ENCODE peak calls at places on chromosome 3, in ten cellular contexts. Y, J, X, N, Q, H, O, K, A and R are unnamed samples.
A peak's percentile ranks its signal among the peaks of the same experiment; 100 is the strongest.

GRCh38 chr3:73625124-73625665 is 454 bp upstream of the PDZRN3 start:
- DNase-seq in O (peak; percentile 2), K (peak; percentile 30), Q (no peak), H (no peak), Y (peak; percentile 60), A (peak; percentile 30), N (no peak), J (no peak), X (peak; percentile 76), R (no peak)

GRCh38 chr3:9340450-9341009 is 22.3 kb upstream of the THUMPD3 start:
- DNase-seq in Q (peak; percentile 47), N (peak; percentile 17), J (no peak), H (no peak), X (no peak), O (peak; percentile 75), K (no peak), A (no peak), Y (no peak), R (no peak)

GRCh38 chr3:27671101-27671500 is 51.0 kb downstream of the EOMES start:
- DNase-seq in H (no peak), Y (no peak), J (no peak), N (no peak), O (no peak), X (no peak), K (no peak), A (no peak), Q (no peak), R (no peak)

GRCh38 chr3:21750831-21751391 is at the start of gene ZNF385D:
- DNase-seq in A (peak; percentile 39), J (no peak), N (no peak), O (no peak), X (peak; percentile 92), H (no peak), Y (peak; percentile 80), K (no peak), Q (no peak), R (peak; percentile 93)

GRCh38 chr3:4290272-4290893 is 12.8 kb upstream of the SETMAR start:
- DNase-seq in H (peak; percentile 70), O (peak; percentile 58), J (peak; percentile 22), Y (no peak), A (no peak), K (no peak), Q (no peak), X (peak; percentile 55), N (peak; percentile 61), R (no peak)

GRCh38 chr3:14784087-14784596 is 34.6 kb upstream of the FGD5 start:
- DNase-seq in K (no peak), Y (no peak), N (no peak), H (no peak), J (no peak), O (no peak), Q (no peak), X (peak; percentile 38), A (no peak), R (no peak)

GRCh38 chr3:49638445-49638844 is 35.7 kb upstream of the APEH start:
- DNase-seq in H (peak; percentile 81), Y (no peak), J (no peak), X (no peak), A (no peak), O (no peak), K (no peak), Q (peak; percentile 57), N (no peak), R (no peak)

GRCh38 chr3:123749716-123750115 is 134.4 kb downstream of the MYLK start:
- DNase-seq in O (no peak), H (no peak), K (no peak), Q (no peak), A (no peak), Y (peak; percentile 24), N (no peak), J (no peak), X (no peak), R (peak; percentile 85)

GRCh38 chr3:160801386-160802118 is 45.5 kb downstream of the PPM1L start:
- DNase-seq in X (no peak), K (peak; percentile 36), A (no peak), O (no peak), H (no peak), N (no peak), Q (no peak), J (peak; percentile 63), Y (no peak), R (no peak)

GRCh38 chr3:36542186-36542585 is 161.9 kb downstream of the STAC start:
- DNase-seq in Y (no peak), Q (no peak), O (no peak), J (no peak), A (no peak), H (no peak), X (no peak), K (no peak), N (no peak), R (peak; percentile 34)

GRCh38 chr3:34260266-34260990 is 462.0 kb downstream of the PDCD6IP start:
- DNase-seq in N (peak; percentile 4), J (peak; percentile 68), Q (peak; percentile 16), H (peak; percentile 45), X (peak; percentile 73), O (peak; percentile 61), A (no peak), Y (peak; percentile 77), K (peak; percentile 61), R (no peak)

GRCh38 chr3:152910211-152910610 is 75.3 kb downstream of the P2RY1 start:
- DNase-seq in A (no peak), H (no peak), O (no peak), X (peak; percentile 15), K (no peak), N (no peak), Y (no peak), Q (no peak), J (no peak), R (no peak)

GRCh38 chr3:71486831-71487230 is 96.7 kb downstream of the FOXP1 start:
- DNase-seq in K (no peak), H (no peak), Y (no peak), Q (no peak), X (no peak), J (no peak), A (no peak), O (no peak), N (no peak), R (no peak)

GRCh38 chr3:57011022-57011421 is 49.4 kb upstream of the SPATA12 start:
- DNase-seq in A (no peak), X (no peak), Y (no peak), O (no peak), N (no peak), K (no peak), Q (no peak), J (no peak), H (no peak), R (no peak)

GRCh38 chr3:140914384-140914945 is 27.2 kb upstream of the SLC25A36 start:
- DNase-seq in J (no peak), Q (no peak), K (no peak), O (no peak), X (no peak), Y (no peak), H (no peak), A (no peak), N (no peak), R (no peak)
- TF ChIP-seq POLR2AphosphoS5 in J (no peak), Q (no peak), K (no peak), O (no peak), X (no peak), Y (no peak), H (no peak), A (no peak), N (no peak), R (no peak)

GRCh38 chr3:195542261-195542660 is 864 bp downstream of the PPP1R2 start:
- DNase-seq in A (no peak), N (no peak), H (no peak), Q (no peak), O (peak; percentile 58), Y (no peak), K (no peak), J (no peak), X (no peak), R (peak; percentile 55)

GRCh38 chr3:195542691-195543641 is at the start of gene PPP1R2:
- DNase-seq in Y (peak; percentile 92), O (peak; percentile 92), X (peak; percentile 94), Q (peak; percentile 83), N (peak; percentile 71), K (peak; percentile 94), H (peak; percentile 98), A (peak; percentile 88), J (peak; percentile 95), R (peak; percentile 97)

GRCh38 chr3:195543642-195544536 is 764 bp upstream of the PPP1R2 start:
- DNase-seq in J (peak; percentile 35), N (no peak), H (peak; percentile 35), K (no peak), Y (peak; percentile 72), X (peak; percentile 50), O (no peak), A (no peak), Q (no peak), R (peak; percentile 82)

GRCh38 chr3:195546130-195546560 is 3.0 kb upstream of the PPP1R2 start:
- DNase-seq in H (no peak), Y (no peak), X (no peak), A (peak; percentile 75), K (peak; percentile 43), O (peak; percentile 68), Q (peak; percentile 86), N (peak; percentile 82), J (peak; percentile 26), R (peak; percentile 91)

GRCh38 chr3:195544634-195545033 is 1.5 kb upstream of the PPP1R2 start:
- DNase-seq in J (no peak), A (no peak), O (no peak), H (no peak), Q (no peak), N (no peak), K (no peak), Y (no peak), X (no peak), R (peak; percentile 82)
- H3K4me1 ChIP-seq in J (peaks cover 46% of the 10 kb centered on the region), A (peaks cover 21% of the 10 kb centered on the region), O (peaks cover 33% of the 10 kb centered on the region), H (peaks cover 30% of the 10 kb centered on the region), Q (peaks cover 25% of the 10 kb centered on the region), N (peaks cover 22% of the 10 kb centered on the region), K (peaks cover 66% of the 10 kb centered on the region), Y (peaks cover 14% of the 10 kb centered on the region), X (peaks cover 51% of the 10 kb centered on the region), R (peaks cover 61% of the 10 kb centered on the region)

GRCh38 chr3:192122832-192123594 is 604.3 kb downstream of the FGF12 start:
- DNase-seq in Q (no peak), O (no peak), K (no peak), N (no peak), X (peak; percentile 4), A (no peak), H (no peak), Y (no peak), J (no peak), R (no peak)
- H3K4me3 ChIP-seq in Q (no peak overlapping the region), O (no peak overlapping the region), K (no peak overlapping the region), N (no peak overlapping the region), X (no peak overlapping the region), A (no peak overlapping the region), H (no peak overlapping the region), Y (no peak overlapping the region), J (no peak overlapping the region), R (no peak overlapping the region)

DNA sequence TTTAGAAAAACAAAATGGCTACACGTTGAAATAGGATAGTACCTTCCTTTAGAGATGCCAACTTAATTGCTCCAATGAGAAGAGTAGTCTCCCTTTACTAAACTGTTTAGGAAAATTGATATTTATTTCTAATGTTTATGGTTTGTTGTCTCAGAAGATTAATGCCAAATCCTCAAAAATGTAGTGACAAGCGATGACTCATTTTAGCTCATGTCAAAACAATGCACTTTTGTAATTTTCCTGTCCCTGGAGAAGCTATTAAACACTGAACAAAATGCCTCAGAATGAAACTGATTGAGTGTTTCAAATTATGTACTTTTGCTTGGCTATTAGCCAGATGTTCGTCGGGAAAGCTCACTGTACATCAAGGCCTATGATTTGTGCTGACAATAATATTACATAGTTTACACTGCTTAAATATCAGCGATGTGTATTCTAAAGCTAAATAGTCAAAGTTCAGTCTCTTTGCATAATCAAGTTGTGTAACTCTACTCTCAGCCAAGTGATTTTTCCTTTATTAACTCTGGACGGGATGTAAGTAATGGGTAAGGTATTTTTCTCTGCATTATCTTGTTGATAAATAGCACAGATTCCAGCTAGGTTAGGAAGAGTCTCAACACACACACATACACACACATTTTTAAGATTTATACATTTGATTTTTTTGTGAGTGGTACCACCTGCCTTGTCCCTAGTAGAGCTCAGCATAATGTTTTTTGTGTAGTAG is 83.7 kb downstream of the CMSS1 start:
- DNase-seq in Q (peak; percentile 77), X (no peak), N (peak; percentile 67), Y (no peak), J (no peak), K (no peak), O (peak; percentile 92), H (no peak), A (no peak), R (no peak)
- TF ChIP-seq POLR2AphosphoS5 in Q (no peak), X (no peak), N (no peak), Y (no peak), J (no peak), K (peak; percentile 14), O (peak; percentile 25), H (no peak), A (no peak), R (peak; percentile 63)